ENCODE peak calls at places on chromosomes 13 and 19, in six cellular contexts. M is astrocyte, K is GM23338, W is left lung, B is uterus, O is AG04450. T is an unnamed sample.

GRCh38 chr13:90105881-90106496 is 1241.5 kb upstream of the MIR17HG start:
- DNase-seq in B (no peak), M (peak; percentile 82), W (no peak), K (no peak), O (no peak), T (no peak)

GRCh38 chr19:38277969-38278680 is 13.8 kb downstream of the SPINT2 start:
- DNase-seq in K (no peak), M (peak; percentile 48), B (peak; percentile 63), O (no peak), W (no peak), T (peak; percentile 62)

GRCh38 chr19:41175825-41176734 is 16.9 kb upstream of the CYP2S1 start:
- DNase-seq in M (peak; percentile 73), B (no peak), W (peak; percentile 88), K (peak; percentile 96), O (peak; percentile 58), T (peak; percentile 83)

GRCh38 chr13:35157143-35157755 is 215.2 kb downstream of the NBEA start:
- DNase-seq in O (peak; percentile 16), W (no peak), M (peak; percentile 22), K (peak; percentile 71), B (no peak), T (no peak)

GRCh38 chr13:41658057-41658642 is 200.8 kb downstream of the RGCC start:
- DNase-seq in O (peak; percentile 74), K (peak; percentile 26), B (no peak), M (peak; percentile 45), W (no peak), T (no peak)

GRCh38 chr19:34994643-34995471 is 5.3 kb upstream of the GRAMD1A start:
- DNase-seq in K (no peak), B (no peak), O (no peak), W (peak; percentile 74), M (no peak), T (peak; percentile 70)

GRCh38 chr13:79782541-79783216 is 301.7 kb downstream of the NDFIP2 start:
- DNase-seq in B (no peak), K (peak; percentile 87), O (peak; percentile 44), W (peak; percentile 58), M (peak; percentile 86), T (peak; percentile 75)

GRCh38 chr13:32426981-32427851 is 714 bp downstream of the N4BP2L1 start:
- DNase-seq in M (no peak), K (peak; percentile 91), B (peak; percentile 57), W (peak; percentile 56), O (no peak), T (peak; percentile 76)

GRCh38 chr13:87953381-87953780 is 282.2 kb downstream of the SLITRK5 start:
- DNase-seq in M (no peak), K (no peak), B (no peak), W (no peak), O (no peak), T (no peak)

GRCh38 chr19:49896863-49897621 is at the start of gene IL4I1:
- DNase-seq in K (no peak), M (peak; percentile 16), O (no peak), B (no peak), W (peak; percentile 68), T (no peak)

GRCh38 chr13:72150502-72150901 is 283.5 kb upstream of the DACH1 start:
- DNase-seq in K (peak; percentile 15), O (no peak), B (no peak), W (no peak), M (no peak), T (no peak)

GRCh38 chr13:54357284-54357933 is 1328.8 kb downstream of the OLFM4 start:
- DNase-seq in M (no peak), W (no peak), O (no peak), K (peak; percentile 34), B (no peak), T (no peak)

GRCh38 chr19:55230329-55230728 is 1.8 kb upstream of the TMEM86B start:
- DNase-seq in K (no peak), O (no peak), B (no peak), M (no peak), W (no peak), T (no peak)

GRCh38 chr13:19864339-19865309 is 1.2 kb upstream of the ZMYM5 start:
- DNase-seq in O (no peak), W (peak; percentile 75), B (peak; percentile 54), M (peak; percentile 53), K (peak; percentile 89), T (peak; percentile 71)

GRCh38 chr19:45781282-45782161 is 768 bp downstream of the DMPK start:
- DNase-seq in B (no peak), O (no peak), W (no peak), M (no peak), K (no peak), T (no peak)

GRCh38 chr19:45862271-45862563 is 730 bp downstream of the SYMPK start:
- DNase-seq in B (no peak), W (no peak), M (no peak), K (no peak), O (no peak), T (no peak)

GRCh38 chr13:99981115-99982020 is at the start of gene ZIC2:
- DNase-seq in M (peak; percentile 30), B (no peak), K (peak; percentile 86), O (no peak), W (no peak), T (no peak)

GRCh38 chr13:50512602-50513527 is 330.6 kb downstream of the DLEU7 start:
- DNase-seq in W (peak; percentile 79), B (peak; percentile 54), O (no peak), M (peak; percentile 55), K (no peak), T (peak; percentile 77)

GRCh38 chr19:7565332-7565731 is 29.8 kb downstream of the PNPLA6 start:
- DNase-seq in M (no peak), K (no peak), B (no peak), W (no peak), O (no peak), T (no peak)

GRCh38 chr13:36436811-36437210 is 4.5 kb downstream of the CCNA1 start:
- DNase-seq in M (no peak), O (no peak), B (no peak), W (no peak), K (no peak), T (no peak)

GRCh38 chr19:7925171-7925837 is 631 bp downstream of the CTXN1 start:
- DNase-seq in M (peak; percentile 16), W (no peak), K (peak; percentile 89), B (peak; percentile 81), O (no peak), T (peak; percentile 80)

GRCh38 chr13:26442541-26442940 is 114.9 kb upstream of the WASF3 start:
- DNase-seq in O (peak; percentile 23), B (no peak), W (no peak), M (peak; percentile 81), K (no peak), T (no peak)

GRCh38 chr19:6393074-6393981 is at the start of gene GTF2F1:
- DNase-seq in K (peak; percentile 97), M (peak; percentile 88), B (peak; percentile 97), O (peak; percentile 91), W (peak; percentile 96), T (peak; percentile 96)

GRCh38 chr19:7287716-7288115 is 6.5 kb downstream of the INSR start:
- DNase-seq in K (no peak), O (no peak), B (no peak), M (no peak), W (no peak), T (no peak)

GRCh38 chr13:52158629-52159158 is 703 bp downstream of the NEK3 start:
- DNase-seq in O (no peak), B (peak; percentile 31), W (peak; percentile 54), K (peak; percentile 54), M (peak; percentile 42), T (peak; percentile 46)

GRCh38 chr13:66210677-66211076 is 1019.5 kb downstream of the PCDH9 start:
- DNase-seq in M (peak; percentile 98), O (peak; percentile 50), K (no peak), W (no peak), B (no peak), T (no peak)

GRCh38 chr13:66212511-66212910 is 1017.6 kb downstream of the PCDH9 start:
- DNase-seq in W (no peak), K (no peak), O (no peak), M (no peak), B (no peak), T (no peak)

GRCh38 chr13:66205807-66206206 is 1024.3 kb downstream of the PCDH9 start:
- DNase-seq in W (no peak), B (no peak), M (no peak), K (no peak), O (no peak), T (no peak)

GRCh38 chr13:66207610-66208009 is 1022.5 kb downstream of the PCDH9 start:
- DNase-seq in K (no peak), B (no peak), O (no peak), W (no peak), M (peak; percentile 6), T (no peak)

GRCh38 chr13:66208589-66208988 is 1021.5 kb downstream of the PCDH9 start:
- DNase-seq in B (no peak), M (no peak), O (no peak), W (no peak), K (no peak), T (no peak)
- TF ChIP-seq CTCF in B (no peak), M (no peak), O (no peak), W (no peak), K (no peak), T (no peak)

GRCh38 chr13:78607409-78608253 is 4.3 kb upstream of the POU4F1 start:
- DNase-seq in M (no peak), W (no peak), B (no peak), O (no peak), K (peak; percentile 72), T (no peak)

GRCh38 chr13:78608705-78609463 is 5.5 kb upstream of the POU4F1 start:
- DNase-seq in B (no peak), W (no peak), O (no peak), K (peak; percentile 54), M (no peak), T (no peak)

GRCh38 chr13:78606471-78607408 is 3.4 kb upstream of the POU4F1 start:
- DNase-seq in M (no peak), W (no peak), B (no peak), K (peak; percentile 52), O (no peak), T (no peak)

GRCh38 chr13:78609464-78610205 is 6.3 kb upstream of the POU4F1 start:
- DNase-seq in O (no peak), K (peak; percentile 76), B (peak; percentile 39), M (no peak), W (no peak), T (no peak)

GRCh38 chr13:78608254-78608704 is 4.9 kb upstream of the POU4F1 start:
- DNase-seq in M (no peak), O (no peak), B (no peak), W (no peak), K (no peak), T (no peak)
- H3K4me3 ChIP-seq in M (peak overlapping the region; percentile 57), O (no peak overlapping the region), B (peak overlapping the region; percentile 37), W (no peak overlapping the region), K (peak overlapping the region; percentile 55), T (peak overlapping the region; percentile 62)

GRCh38 chr19:2547033-2547680 is 71.2 kb downstream of the GADD45B start:
- DNase-seq in M (no peak), O (no peak), B (no peak), W (peak; percentile 32), K (no peak), T (peak; percentile 37)
- H3K27ac ChIP-seq in M (no peak overlapping the region), O (no peak overlapping the region), B (no peak overlapping the region), W (peak overlapping the region; percentile 83), K (peak overlapping the region; percentile 32), T (peak overlapping the region; percentile 87)

DNA sequence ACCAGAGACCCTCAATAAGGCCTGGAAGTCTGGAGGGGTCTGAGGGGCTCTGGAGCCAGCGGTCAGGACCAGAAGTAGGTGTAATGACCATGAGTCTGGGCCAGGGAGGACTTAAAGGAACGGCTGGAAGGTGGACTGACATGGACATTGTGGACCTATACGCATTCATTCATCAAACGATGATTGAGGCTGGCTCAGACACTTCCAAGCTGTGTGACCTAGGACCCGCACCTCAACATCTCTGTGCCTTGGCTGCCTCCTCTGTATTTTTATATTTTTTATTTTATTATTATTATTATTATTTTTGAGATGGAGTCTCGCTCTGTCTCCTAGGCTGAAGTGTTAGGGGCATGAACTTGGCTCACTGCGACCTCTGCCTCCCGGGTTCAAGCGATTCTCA is 9.3 kb upstream of the LRRC25 start:
- DNase-seq in M (no peak), B (no peak), K (no peak), W (no peak), O (no peak), T (no peak)
- TF ChIP-seq CTCF in M (no peak), B (no peak), K (no peak), W (no peak), O (no peak), T (no peak)